ENCODE peak calls at places on chromosomes 12 and 14, in seven cellular contexts. C is PC-9, N is tibial nerve, Y is BJ, T is PC-3, I is heart right ventricle, D is cardiac muscle cell. J is an unnamed sample.

GRCh38 chr14:96001866-96002510 is 37.2 kb upstream of the C14orf132 start:
- DNase-seq in D (no peak), N (no peak), T (no peak), Y (no peak), C (no peak), I (no peak), J (peak; percentile 85)

GRCh38 chr14:23633160-23633701 is 2.9 kb upstream of the DHRS2 start:
- DNase-seq in I (no peak), T (no peak), D (no peak), N (no peak), Y (no peak), C (no peak), J (peak; percentile 39)

GRCh38 chr14:34324363-34324795 is 137.7 kb downstream of the SPTSSA start:
- DNase-seq in T (peak; percentile 67), I (no peak), N (no peak), D (peak; percentile 61), Y (no peak), C (no peak), J (peak; percentile 29)

GRCh38 chr14:69299286-69300035 is 39.5 kb downstream of the GALNT16 start:
- DNase-seq in I (no peak), N (no peak), T (no peak), Y (no peak), D (no peak), C (peak; percentile 10), J (no peak)

GRCh38 chr12:23950011-23950774 is 723 bp upstream of the SOX5 start:
- DNase-seq in I (no peak), T (no peak), Y (no peak), N (no peak), C (no peak), D (peak; percentile 30), J (peak; percentile 11)

GRCh38 chr12:125183187-125184067 is 118.2 kb downstream of the AACS start:
- DNase-seq in N (peak; percentile 62), D (peak; percentile 81), I (peak; percentile 78), T (peak; percentile 92), C (peak; percentile 59), Y (no peak), J (peak; percentile 86)

GRCh38 chr14:68459480-68460136 is 333.3 kb downstream of the ZFP36L1 start:
- DNase-seq in Y (no peak), T (no peak), C (no peak), N (no peak), D (no peak), I (no peak), J (no peak)

GRCh38 chr12:124834822-124835221 is 28.8 kb downstream of the SCARB1 start:
- DNase-seq in Y (no peak), I (no peak), T (no peak), C (no peak), N (no peak), D (no peak), J (no peak)

GRCh38 chr12:13049816-13050215 is 5.6 kb downstream of the FAM234B start:
- DNase-seq in N (no peak), C (no peak), T (no peak), I (no peak), Y (no peak), D (peak; percentile 75), J (no peak)

GRCh38 chr12:1644523-1645438 is 15.8 kb downstream of the WNT5B start:
- DNase-seq in N (peak; percentile 64), Y (peak; percentile 56), D (peak; percentile 83), T (no peak), C (no peak), I (peak; percentile 84), J (peak; percentile 63)

GRCh38 chr12:77734489-77734888 is 96.2 kb upstream of the NAV3 start:
- DNase-seq in I (no peak), D (peak; percentile 53), C (no peak), Y (peak; percentile 38), N (no peak), T (no peak), J (no peak)

GRCh38 chr14:54647378-54647777 is 80.5 kb downstream of the SAMD4A start:
- DNase-seq in C (no peak), D (no peak), I (no peak), Y (no peak), T (peak; percentile 52), N (no peak), J (no peak)

GRCh38 chr14:51118993-51119392 is 24.1 kb upstream of the TRIM9 start:
- DNase-seq in T (no peak), C (no peak), Y (no peak), I (no peak), N (no peak), D (no peak), J (no peak)

GRCh38 chr14:21987937-21988336 is 314.3 kb upstream of the OR4E1 start:
- DNase-seq in I (no peak), D (peak; percentile 48), N (no peak), T (peak; percentile 75), C (no peak), Y (no peak), J (no peak)

GRCh38 chr14:50402965-50403364 is 6.3 kb upstream of the CDKL1 start:
- DNase-seq in N (no peak), C (no peak), T (peak; percentile 39), I (no peak), D (no peak), Y (no peak), J (no peak)

GRCh38 chr12:69985656-69986055 is 160.6 kb downstream of the MYRFL start:
- DNase-seq in N (no peak), C (no peak), Y (no peak), D (no peak), T (peak; percentile 56), I (no peak), J (peak; percentile 42)

GRCh38 chr12:52044284-52044983 is 6.8 kb upstream of the NR4A1 start:
- DNase-seq in I (peak; percentile 87), D (peak; percentile 98), T (no peak), Y (peak; percentile 89), C (peak; percentile 25), N (peak; percentile 75), J (no peak)

GRCh38 chr12:64618953-64619590 is 8.8 kb downstream of the RASSF3 start:
- DNase-seq in Y (no peak), N (no peak), C (peak; percentile 64), D (peak; percentile 83), T (peak; percentile 17), I (no peak), J (no peak)

GRCh38 chr12:52003591-52003990 is 3.2 kb upstream of the TAMALIN start:
- DNase-seq in T (no peak), I (no peak), N (no peak), Y (no peak), C (no peak), D (no peak), J (no peak)

GRCh38 chr12:19484738-19485137 is 45.4 kb downstream of the AEBP2 start:
- DNase-seq in Y (no peak), T (no peak), C (no peak), N (no peak), D (no peak), I (no peak), J (no peak)

GRCh38 chr12:68080577-68080976 is 79.0 kb downstream of the IFNG start:
- DNase-seq in T (no peak), D (no peak), N (no peak), C (no peak), Y (no peak), I (no peak), J (no peak)

GRCh38 chr12:113957627-113958026 is 8.5 kb downstream of the RBM19 start:
- DNase-seq in I (no peak), Y (no peak), T (no peak), C (no peak), N (no peak), D (no peak), J (no peak)

GRCh38 chr14:102508774-102509743 is 517 bp downstream of the ANKRD9 start:
- DNase-seq in I (peak; percentile 77), C (peak; percentile 48), N (peak; percentile 35), T (peak; percentile 32), Y (no peak), D (peak; percentile 45), J (no peak)

GRCh38 chr12:122888232-122888752 is 7.6 kb downstream of the VPS37B start:
- DNase-seq in T (peak; percentile 90), D (peak; percentile 82), Y (no peak), N (no peak), I (peak; percentile 27), C (peak; percentile 98), J (no peak)

GRCh38 chr12:123120452-123121166 is 30.3 kb downstream of the PITPNM2 start:
- DNase-seq in N (no peak), T (peak; percentile 40), C (peak; percentile 66), D (no peak), I (no peak), Y (no peak), J (no peak)

GRCh38 chr12:109160433-109160832 is 44.0 kb downstream of the ACACB start:
- DNase-seq in N (no peak), T (no peak), I (peak; percentile 28), C (no peak), Y (no peak), D (no peak), J (no peak)
- H3K4me3 ChIP-seq in N (no peak overlapping the region), T (no peak overlapping the region), I (no peak overlapping the region), C (no peak overlapping the region), Y (no peak overlapping the region), D (no peak overlapping the region), J (no peak overlapping the region)

GRCh38 chr12:34207858-34208257 is 185.6 kb downstream of the ALG10 start:
- DNase-seq in D (no peak), N (no peak), Y (no peak), T (no peak), C (no peak), I (no peak), J (no peak)

GRCh38 chr12:34204830-34205285 is 182.6 kb downstream of the ALG10 start:
- DNase-seq in I (no peak), D (no peak), C (no peak), T (no peak), Y (no peak), N (no peak), J (no peak)

GRCh38 chr12:34205401-34205800 is 183.1 kb downstream of the ALG10 start:
- DNase-seq in D (no peak), N (no peak), I (no peak), Y (no peak), C (no peak), T (no peak), J (no peak)

GRCh38 chr12:34203866-34204620 is 181.7 kb downstream of the ALG10 start:
- DNase-seq in T (no peak), D (no peak), I (no peak), Y (no peak), N (no peak), C (no peak), J (no peak)

GRCh38 chr12:34206061-34206785 is 183.9 kb downstream of the ALG10 start:
- DNase-seq in C (no peak), Y (no peak), D (no peak), I (no peak), T (no peak), N (no peak), J (no peak)
- TF ChIP-seq CTCF in C (no peak), Y (no peak), D (no peak), I (no peak), T (no peak), N (no peak), J (no peak)

GRCh38 chr14:103656031-103656757 is 27.2 kb downstream of the KLC1 start:
- DNase-seq in Y (no peak), I (no peak), N (no peak), C (peak; percentile 78), T (no peak), D (peak; percentile 20), J (no peak)
- H3K36me3 ChIP-seq in Y (peaks cover 11% of the 10 kb centered on the region), I (peaks cover 71% of the 10 kb centered on the region), N (no peaks in the 10 kb centered on the region), C (peaks cover 44% of the 10 kb centered on the region), T (peaks cover 61% of the 10 kb centered on the region), D (peaks cover 51% of the 10 kb centered on the region), J (peaks cover 74% of the 10 kb centered on the region)

DNA sequence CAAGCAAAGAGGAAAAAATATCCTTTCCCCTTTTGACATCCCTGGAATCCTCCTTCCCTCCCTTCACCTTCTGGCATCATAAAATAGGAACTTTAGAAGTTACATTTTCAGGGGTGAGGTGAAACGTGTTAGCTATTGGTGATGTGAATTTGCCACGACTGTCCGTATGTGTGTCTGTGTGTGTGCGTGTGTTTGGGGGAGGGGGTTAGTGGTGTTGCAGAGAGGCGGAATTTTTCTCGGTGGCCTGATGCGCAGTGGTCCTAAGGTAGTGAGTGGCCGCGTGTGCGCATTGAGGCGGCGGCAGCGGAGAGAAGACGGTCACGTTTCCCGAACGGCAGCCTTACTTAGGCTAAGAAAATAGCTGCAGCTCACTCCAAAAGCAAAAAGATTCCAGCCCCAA is 4.5 kb downstream of the FLRT2 start:
- DNase-seq in I (no peak), T (no peak), Y (no peak), D (peak; percentile 42), C (no peak), N (no peak), J (peak; percentile 6)
- H3K4me3 ChIP-seq in I (peak overlapping the region; percentile 68), T (no peak overlapping the region), Y (peak overlapping the region; percentile 82), D (peak overlapping the region; percentile 65), C (no peak overlapping the region), N (peak overlapping the region; percentile 55), J (peak overlapping the region; percentile 84)

J was measured in WERI-Rb-1.